ENCODE peak calls at places on chromosomes 13 and 19, in six cellular contexts. K, W, G, Z, B and Y are unnamed samples.

GRCh38 chr19:17246681-17247425 is 1.1 kb upstream of the NR2F6 start:
- DNase-seq in Z (no peak), B (no peak), W (no peak), G (peak; percentile 68), K (no peak), Y (no peak)

GRCh38 chr19:17495639-17496265 is 15.7 kb upstream of the PGLS start:
- DNase-seq in Z (no peak), G (no peak), B (no peak), K (no peak), W (no peak), Y (no peak)

GRCh38 chr19:47228937-47229673 is 1.9 kb downstream of the BBC3 start:
- DNase-seq in G (peak; percentile 75), K (peak; percentile 40), B (no peak), Z (no peak), W (no peak), Y (no peak)

GRCh38 chr13:51532736-51533197 is 51.5 kb upstream of the WDFY2 start:
- DNase-seq in Z (no peak), G (no peak), K (no peak), W (no peak), B (no peak), Y (no peak)

GRCh38 chr13:44312898-44313551 is 60.6 kb upstream of the SERP2 start:
- DNase-seq in B (peak; percentile 52), W (no peak), G (peak; percentile 67), K (no peak), Z (no peak), Y (no peak)

GRCh38 chr19:49106648-49107135 is 7.5 kb upstream of the LIN7B start:
- DNase-seq in B (no peak), Z (no peak), K (no peak), G (peak; percentile 87), W (no peak), Y (no peak)

GRCh38 chr19:47633516-47633915 is 24.6 kb downstream of the BICRA start:
- DNase-seq in Z (no peak), W (no peak), B (no peak), K (no peak), G (no peak), Y (no peak)

GRCh38 chr13:113977976-113978375 is 4.1 kb upstream of the C13orf46 start:
- DNase-seq in G (no peak), W (no peak), B (no peak), Z (no peak), K (no peak), Y (no peak)

GRCh38 chr19:4066176-4066606 is 508 bp downstream of the ZBTB7A start:
- DNase-seq in K (no peak), W (no peak), B (peak; percentile 47), Z (peak; percentile 78), G (no peak), Y (no peak)

GRCh38 chr13:37868691-37869505 is 674 bp downstream of the TRPC4 start:
- DNase-seq in W (no peak), Z (no peak), K (no peak), G (no peak), B (no peak), Y (no peak)

GRCh38 chr13:59247166-59247565 is 916.6 kb downstream of the DIAPH3 start:
- DNase-seq in B (no peak), W (no peak), Z (no peak), K (no peak), G (no peak), Y (no peak)

GRCh38 chr19:49491804-49492572 is 4.2 kb upstream of the RPS11 start:
- DNase-seq in K (no peak), B (no peak), G (no peak), W (no peak), Z (no peak), Y (no peak)

DNA sequence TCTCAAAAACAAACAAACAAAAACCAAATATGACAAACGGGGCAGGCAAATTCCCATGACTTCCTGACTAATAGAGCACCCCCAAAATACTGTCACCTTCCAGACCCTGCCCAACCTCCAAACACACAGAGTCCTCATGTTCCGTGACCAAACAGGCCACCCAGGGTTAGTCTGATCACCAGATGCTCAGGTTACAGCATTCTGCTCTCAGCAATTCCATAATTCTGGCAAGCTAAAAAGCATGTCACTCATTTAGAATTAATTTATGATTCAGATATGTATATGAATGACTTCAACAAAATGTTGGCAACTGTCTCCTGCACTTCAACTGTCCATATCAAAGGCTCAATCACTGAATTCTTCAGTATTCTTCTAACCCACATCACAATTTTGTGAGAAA is 52.4 kb downstream of the ZIC5 start:
- DNase-seq in W (no peak), K (no peak), B (no peak), Z (no peak), G (no peak), Y (no peak)
- TF ChIP-seq POLR2A in W (no peak), K (no peak), B (no peak), Z (no peak), G (no peak), Y (no peak)

GRCh38 chr19:11540642-11541041 is 2.0 kb downstream of the CNN1 start:
- DNase-seq in B (no peak), W (peak; percentile 64), K (no peak), Z (no peak), G (no peak), Y (no peak)

GRCh38 chr19:11539495-11540365 is 1.1 kb downstream of the CNN1 start:
- DNase-seq in B (no peak), K (peak; percentile 88), W (no peak), G (no peak), Z (no peak), Y (no peak)

GRCh38 chr19:11534538-11534937 is 4.1 kb upstream of the CNN1 start:
- DNase-seq in B (no peak), K (no peak), W (no peak), Z (no peak), G (no peak), Y (no peak)

GRCh38 chr19:11538232-11539036 is at the start of gene CNN1:
- DNase-seq in K (peak; percentile 97), W (no peak), Z (no peak), B (no peak), G (no peak), Y (no peak)

DNA sequence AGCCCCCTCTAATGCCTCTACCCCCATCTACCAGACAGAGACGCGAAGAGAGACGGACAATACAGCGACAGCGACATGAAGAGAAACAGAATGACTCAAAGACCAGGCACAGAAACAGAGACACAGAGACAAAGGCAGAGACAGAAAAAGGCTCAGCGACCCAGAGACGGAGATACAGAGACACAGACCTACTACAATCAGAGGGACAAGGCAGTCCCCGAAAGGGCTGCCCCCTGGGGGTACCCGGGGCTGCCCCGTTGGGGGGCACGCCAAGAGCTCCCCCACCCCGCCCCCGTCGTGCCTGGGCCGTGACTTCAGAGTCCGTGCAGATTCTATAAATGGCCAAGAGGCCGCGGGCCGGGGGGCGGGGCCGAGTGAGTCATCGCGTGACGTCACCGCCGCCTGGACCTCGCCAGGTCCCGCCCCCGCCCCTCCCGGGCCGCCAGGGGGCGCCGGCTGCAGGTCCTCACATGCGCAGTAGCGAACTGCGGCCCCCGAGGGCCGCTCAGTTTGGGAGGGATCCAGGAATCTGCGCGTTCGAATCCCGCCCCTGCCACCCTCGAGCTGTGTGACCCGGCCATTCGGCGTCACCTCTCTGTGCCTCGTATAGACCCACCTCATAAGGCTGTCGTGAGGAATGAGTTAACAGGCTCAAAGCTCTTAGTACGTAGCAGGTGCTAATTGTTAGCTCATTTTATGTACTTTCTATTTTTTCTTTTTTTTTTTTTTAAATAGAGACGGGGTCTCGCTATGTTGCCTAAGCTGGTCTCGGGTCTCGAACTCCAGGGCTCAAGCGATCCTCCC is 2.7 kb upstream of the CNN1 start:
- DNase-seq in W (peak; percentile 84), Z (peak; percentile 93), G (peak; percentile 88), B (peak; percentile 73), K (peak; percentile 94), Y (peak; percentile 94)
- TF ChIP-seq POLR2A in W (no peak), Z (peak; percentile 17), G (no peak), B (peak; percentile 45), K (peak; percentile 89), Y (no peak)

GRCh38 chr13:29952245-29952644 is 101.8 kb upstream of the UBL3 start:
- DNase-seq in W (no peak), B (no peak), Z (no peak), G (no peak), K (no peak), Y (no peak)

GRCh38 chr13:29953542-29953941 is 103.1 kb upstream of the UBL3 start:
- DNase-seq in Z (no peak), K (peak; percentile 45), B (no peak), G (no peak), W (no peak), Y (no peak)

GRCh38 chr13:29956771-29957170 is 106.4 kb upstream of the UBL3 start:
- DNase-seq in W (no peak), K (no peak), Z (no peak), G (no peak), B (no peak), Y (no peak)

GRCh38 chr13:29955137-29955650 is 104.8 kb upstream of the UBL3 start:
- DNase-seq in K (no peak), B (no peak), G (no peak), W (no peak), Z (no peak), Y (no peak)

DNA sequence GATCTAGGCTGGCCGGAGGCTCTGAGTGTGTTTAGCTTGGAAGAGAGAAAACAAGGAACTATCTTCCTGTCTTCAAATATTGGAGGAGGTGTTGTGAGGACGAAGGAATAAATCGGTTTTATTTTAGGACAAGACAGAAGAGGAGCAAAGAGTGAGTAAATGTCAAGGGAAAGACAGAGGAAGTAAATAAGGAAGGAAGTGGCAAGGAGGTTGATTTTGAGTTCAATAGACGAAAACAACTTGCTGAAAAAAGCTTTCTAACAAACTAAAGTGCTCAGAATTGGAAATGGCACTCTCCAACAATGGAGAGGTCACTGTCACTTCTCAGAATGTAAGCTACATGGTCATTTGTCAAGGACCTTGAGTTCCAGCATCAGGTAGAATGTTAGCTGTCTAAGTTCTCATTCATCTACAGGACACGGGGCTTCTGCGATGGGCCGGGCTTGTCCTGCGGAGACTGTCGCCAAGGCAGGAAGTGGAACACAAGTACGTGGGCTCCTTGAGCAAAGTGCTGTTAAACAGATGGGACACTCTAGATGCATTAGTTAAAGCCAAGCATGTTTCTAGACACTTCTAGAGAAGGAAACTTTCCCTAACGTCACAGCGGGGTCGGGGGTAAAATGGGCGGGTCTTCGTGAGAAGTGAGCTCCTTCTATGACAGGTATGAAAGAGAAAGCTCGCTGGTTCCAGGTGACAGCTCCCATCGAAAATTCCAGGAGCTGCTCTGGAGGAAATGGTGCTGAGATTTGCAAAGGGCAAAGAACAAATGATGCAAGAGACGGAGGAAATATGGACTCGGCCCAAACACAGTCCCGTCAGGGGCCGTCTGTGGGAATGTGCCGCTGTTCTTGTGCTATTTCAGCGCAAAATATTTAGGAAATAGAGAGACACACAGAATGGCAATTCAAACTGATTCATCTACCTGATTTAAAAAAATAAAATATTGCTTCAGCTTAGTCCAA is 103.9 kb upstream of the UBL3 start:
- DNase-seq in K (no peak), G (no peak), B (no peak), Z (no peak), W (no peak), Y (no peak)
- TF ChIP-seq POLR2A in K (no peak), G (no peak), B (no peak), Z (no peak), W (no peak), Y (no peak)

GRCh38 chr13:49443689-49444516 is at the start of the genes CAB39L and SETDB2:
- DNase-seq in Z (peak; percentile 99), W (peak; percentile 63), K (peak; percentile 99), G (peak; percentile 97), B (peak; percentile 100), Y (peak; percentile 99)

GRCh38 chr13:49441846-49442245 is 2.0 kb downstream of the CAB39L start:
- DNase-seq in K (no peak), G (no peak), Z (no peak), B (no peak), W (no peak), Y (no peak)

GRCh38 chr13:49443327-49443688 is 556 bp downstream of the CAB39L start:
- DNase-seq in W (no peak), Z (no peak), K (no peak), G (peak; percentile 14), B (peak; percentile 19), Y (no peak)

GRCh38 chr13:49446473-49446872 is 2.4 kb downstream of the SETDB2 start:
- DNase-seq in G (no peak), K (no peak), W (no peak), B (no peak), Z (no peak), Y (no peak)

GRCh38 chr13:49444517-49445395 is 682 bp downstream of the SETDB2 start:
- DNase-seq in W (no peak), Z (peak; percentile 29), G (peak; percentile 25), B (peak; percentile 32), K (peak; percentile 39), Y (no peak)
- TF ChIP-seq POLR2A in W (no peak), Z (no peak), G (no peak), B (no peak), K (peak; percentile 55), Y (peak; percentile 45)